ENCODE peak calls at places on chromosomes 1 and 21, in five cellular contexts. W, A, U, P and R are unnamed samples.
A peak's percentile ranks its signal among the peaks of the same experiment; 100 is the strongest.

GRCh38 chr1:181676269-181676668 is 193.0 kb downstream of the CACNA1E start:
- DNase-seq in W (peak; percentile 72), A (no peak), P (peak; percentile 41), U (peak; percentile 11), R (peak; percentile 10)

GRCh38 chr1:62597281-62597680 is at the start of gene ANGPTL3:
- DNase-seq in U (no peak), W (no peak), P (no peak), A (no peak), R (no peak)

GRCh38 chr1:228371741-228372182 is 34.9 kb downstream of the TRIM11 start:
- DNase-seq in W (no peak), A (no peak), P (no peak), U (no peak), R (no peak)

GRCh38 chr1:56506314-56506743 is 73.0 kb downstream of the PLPP3 start:
- DNase-seq in U (peak; percentile 88), P (no peak), W (no peak), A (no peak), R (no peak)

GRCh38 chr1:199273837-199274379 is 635.1 kb downstream of the PTPRC start:
- DNase-seq in P (peak; percentile 31), W (peak; percentile 33), U (no peak), A (no peak), R (peak; percentile 14)

GRCh38 chr1:216140650-216141547 is 282.3 kb downstream of the USH2A start:
- DNase-seq in A (no peak), U (no peak), P (no peak), W (no peak), R (no peak)

GRCh38 chr1:212671342-212672031 is 28.2 kb downstream of the BATF3 start:
- DNase-seq in P (peak; percentile 32), W (no peak), U (peak; percentile 92), A (no peak), R (no peak)

GRCh38 chr1:235952950-235953615 is 86.4 kb upstream of the LYST start:
- DNase-seq in P (no peak), U (peak; percentile 24), A (no peak), W (no peak), R (no peak)

GRCh38 chr1:22024485-22025367 is 23.3 kb downstream of the CELA3A start:
- DNase-seq in U (peak; percentile 84), W (peak; percentile 59), P (peak; percentile 58), A (peak; percentile 84), R (no peak)

GRCh38 chr1:32007591-32007940 is 6.1 kb upstream of the KHDRBS1 start:
- DNase-seq in W (no peak), U (no peak), P (no peak), A (no peak), R (no peak)

GRCh38 chr1:18807334-18808063 is 52.0 kb downstream of the TAS1R2 start:
- DNase-seq in U (no peak), W (no peak), P (no peak), A (no peak), R (no peak)

GRCh38 chr1:109983380-109984189 is 980 bp upstream of the AHCYL1 start:
- DNase-seq in P (no peak), W (no peak), A (no peak), U (no peak), R (no peak)

GRCh38 chr1:221837886-221838285 is 96.0 kb upstream of the DUSP10 start:
- DNase-seq in U (no peak), P (no peak), A (peak; percentile 55), W (no peak), R (no peak)

GRCh38 chr1:204624631-204625216 is 60.8 kb downstream of the LRRN2 start:
- DNase-seq in A (no peak), U (no peak), W (no peak), P (no peak), R (no peak)

GRCh38 chr1:47395433-47395832 is 20.7 kb upstream of the FOXE3 start:
- DNase-seq in U (no peak), W (no peak), A (no peak), P (no peak), R (no peak)

GRCh38 chr1:54591127-54591756 is 32.1 kb downstream of the FAM151A start:
- DNase-seq in P (no peak), A (no peak), W (no peak), U (no peak), R (no peak)

GRCh38 chr1:76919123-76919522 is 51.8 kb downstream of the ST6GALNAC5 start:
- DNase-seq in W (peak; percentile 10), A (no peak), P (no peak), U (no peak), R (no peak)

GRCh38 chr21:21373969-21374368 is 375.8 kb downstream of the NCAM2 start:
- DNase-seq in A (no peak), W (no peak), U (peak; percentile 18), P (no peak), R (no peak)

GRCh38 chr1:114008352-114009041 is 29.2 kb downstream of the OLFML3 start:
- DNase-seq in W (no peak), A (no peak), U (no peak), P (no peak), R (no peak)

GRCh38 chr21:44869860-44870747 is 3.4 kb downstream of the PTTG1IP start:
- DNase-seq in P (peak; percentile 85), U (peak; percentile 20), W (no peak), A (no peak), R (peak; percentile 92)

GRCh38 chr1:20280906-20281305 is 9.8 kb upstream of the VWA5B1 start:
- DNase-seq in A (no peak), P (no peak), U (no peak), W (no peak), R (no peak)

GRCh38 chr1:166952002-166952746 is 23.2 kb downstream of the ILDR2 start:
- DNase-seq in A (no peak), P (peak; percentile 66), W (peak; percentile 39), U (no peak), R (no peak)